ENCODE peak calls at places on chromosome 13, in eight cellular contexts. One of them, this sample, is unnamed.

GRCh38 chr13:20033486-20033885 is 75.0 kb downstream of the ZMYM2 start:
- DNase-seq in CD8-positive, alpha-beta memory T cell: no peak
- DNase-seq in stimulated activated CD8-positive, alpha-beta memory T cell treated with anti-CD3 and anti-CD28 coated beads, Interleukin-15, amount 100 ng/mL, for 24 hours: no peak
- DNase-seq in NCI-H1105: no peak
- DNase-seq in frontal cortex: no peak
- DNase-seq in activated naive CD8-positive, alpha-beta T cell treated with anti-CD3 and anti-CD28 coated beads, Interleukin-2, amount 50 U/mL, for 24 hours: no peak
- DNase-seq in HT-29: no peak
- DNase-seq in T-helper 2 cell: no peak
- DNase-seq in this sample: no peak

GRCh38 chr13:96053003-96053703 is at the start of gene UGGT2:
- DNase-seq in frontal cortex: peak
- DNase-seq in stimulated activated CD8-positive, alpha-beta memory T cell treated with anti-CD3 and anti-CD28 coated beads, Interleukin-15, amount 100 ng/mL, for 24 hours: no peak
- DNase-seq in HT-29: peak
- DNase-seq in activated naive CD8-positive, alpha-beta T cell treated with anti-CD3 and anti-CD28 coated beads, Interleukin-2, amount 50 U/mL, for 24 hours: peak
- DNase-seq in NCI-H1105: peak
- DNase-seq in T-helper 2 cell: no peak
- DNase-seq in CD8-positive, alpha-beta memory T cell: no peak
- DNase-seq in this sample: peak

GRCh38 chr13:70339738-70340137 is 231.5 kb upstream of the KLHL1 start:
- DNase-seq in NCI-H1105: no peak
- DNase-seq in HT-29: peak
- DNase-seq in frontal cortex: no peak
- DNase-seq in stimulated activated CD8-positive, alpha-beta memory T cell treated with anti-CD3 and anti-CD28 coated beads, Interleukin-15, amount 100 ng/mL, for 24 hours: no peak
- DNase-seq in CD8-positive, alpha-beta memory T cell: no peak
- DNase-seq in activated naive CD8-positive, alpha-beta T cell treated with anti-CD3 and anti-CD28 coated beads, Interleukin-2, amount 50 U/mL, for 24 hours: no peak
- DNase-seq in T-helper 2 cell: no peak
- DNase-seq in this sample: no peak

GRCh38 chr13:29429496-29429895 is 166.0 kb downstream of the SLC7A1 start:
- DNase-seq in stimulated activated CD8-positive, alpha-beta memory T cell treated with anti-CD3 and anti-CD28 coated beads, Interleukin-15, amount 100 ng/mL, for 24 hours: no peak
- DNase-seq in T-helper 2 cell: no peak
- DNase-seq in NCI-H1105: no peak
- DNase-seq in frontal cortex: no peak
- DNase-seq in activated naive CD8-positive, alpha-beta T cell treated with anti-CD3 and anti-CD28 coated beads, Interleukin-2, amount 50 U/mL, for 24 hours: no peak
- DNase-seq in HT-29: no peak
- DNase-seq in CD8-positive, alpha-beta memory T cell: no peak
- DNase-seq in this sample: no peak

GRCh38 chr13:48526269-48526668 is 6.6 kb downstream of the RCBTB2 start:
- DNase-seq in CD8-positive, alpha-beta memory T cell: no peak
- DNase-seq in HT-29: no peak
- DNase-seq in activated naive CD8-positive, alpha-beta T cell treated with anti-CD3 and anti-CD28 coated beads, Interleukin-2, amount 50 U/mL, for 24 hours: no peak
- DNase-seq in T-helper 2 cell: no peak
- DNase-seq in NCI-H1105: no peak
- DNase-seq in stimulated activated CD8-positive, alpha-beta memory T cell treated with anti-CD3 and anti-CD28 coated beads, Interleukin-15, amount 100 ng/mL, for 24 hours: no peak
- DNase-seq in frontal cortex: no peak
- DNase-seq in this sample: no peak

GRCh38 chr13:59247166-59247565 is 916.6 kb downstream of the DIAPH3 start:
- DNase-seq in CD8-positive, alpha-beta memory T cell: no peak
- DNase-seq in stimulated activated CD8-positive, alpha-beta memory T cell treated with anti-CD3 and anti-CD28 coated beads, Interleukin-15, amount 100 ng/mL, for 24 hours: no peak
- DNase-seq in NCI-H1105: peak
- DNase-seq in HT-29: peak
- DNase-seq in activated naive CD8-positive, alpha-beta T cell treated with anti-CD3 and anti-CD28 coated beads, Interleukin-2, amount 50 U/mL, for 24 hours: no peak
- DNase-seq in T-helper 2 cell: no peak
- DNase-seq in frontal cortex: peak
- DNase-seq in this sample: no peak

GRCh38 chr13:113083402-113084061 is 22.1 kb upstream of the F7 start:
- DNase-seq in frontal cortex: peak
- DNase-seq in stimulated activated CD8-positive, alpha-beta memory T cell treated with anti-CD3 and anti-CD28 coated beads, Interleukin-15, amount 100 ng/mL, for 24 hours: no peak
- DNase-seq in HT-29: no peak
- DNase-seq in CD8-positive, alpha-beta memory T cell: no peak
- DNase-seq in NCI-H1105: peak
- DNase-seq in activated naive CD8-positive, alpha-beta T cell treated with anti-CD3 and anti-CD28 coated beads, Interleukin-2, amount 50 U/mL, for 24 hours: no peak
- DNase-seq in T-helper 2 cell: no peak
- DNase-seq in this sample: no peak

GRCh38 chr13:19767966-19768365 is 14.8 kb downstream of the PSPC1 start:
- DNase-seq in T-helper 2 cell: no peak
- DNase-seq in stimulated activated CD8-positive, alpha-beta memory T cell treated with anti-CD3 and anti-CD28 coated beads, Interleukin-15, amount 100 ng/mL, for 24 hours: no peak
- DNase-seq in activated naive CD8-positive, alpha-beta T cell treated with anti-CD3 and anti-CD28 coated beads, Interleukin-2, amount 50 U/mL, for 24 hours: no peak
- DNase-seq in CD8-positive, alpha-beta memory T cell: no peak
- DNase-seq in NCI-H1105: no peak
- DNase-seq in HT-29: no peak
- DNase-seq in frontal cortex: no peak
- DNase-seq in this sample: no peak

GRCh38 chr13:102400619-102401125 is 1.2 kb downstream of the FGF14 start:
- DNase-seq in activated naive CD8-positive, alpha-beta T cell treated with anti-CD3 and anti-CD28 coated beads, Interleukin-2, amount 50 U/mL, for 24 hours: peak
- DNase-seq in HT-29: no peak
- DNase-seq in stimulated activated CD8-positive, alpha-beta memory T cell treated with anti-CD3 and anti-CD28 coated beads, Interleukin-15, amount 100 ng/mL, for 24 hours: no peak
- DNase-seq in CD8-positive, alpha-beta memory T cell: no peak
- DNase-seq in frontal cortex: no peak
- DNase-seq in T-helper 2 cell: no peak
- DNase-seq in NCI-H1105: no peak
- DNase-seq in this sample: no peak

GRCh38 chr13:40813662-40814454 is 24.4 kb downstream of the SLC25A15 start:
- DNase-seq in T-helper 2 cell: no peak
- DNase-seq in CD8-positive, alpha-beta memory T cell: no peak
- DNase-seq in stimulated activated CD8-positive, alpha-beta memory T cell treated with anti-CD3 and anti-CD28 coated beads, Interleukin-15, amount 100 ng/mL, for 24 hours: no peak
- DNase-seq in frontal cortex: no peak
- DNase-seq in NCI-H1105: no peak
- DNase-seq in activated naive CD8-positive, alpha-beta T cell treated with anti-CD3 and anti-CD28 coated beads, Interleukin-2, amount 50 U/mL, for 24 hours: no peak
- DNase-seq in HT-29: peak
- DNase-seq in this sample: no peak

GRCh38 chr13:49711218-49711863 is 20.1 kb upstream of the EBPL start:
- DNase-seq in activated naive CD8-positive, alpha-beta T cell treated with anti-CD3 and anti-CD28 coated beads, Interleukin-2, amount 50 U/mL, for 24 hours: no peak
- DNase-seq in frontal cortex: no peak
- DNase-seq in HT-29: peak
- DNase-seq in CD8-positive, alpha-beta memory T cell: no peak
- DNase-seq in stimulated activated CD8-positive, alpha-beta memory T cell treated with anti-CD3 and anti-CD28 coated beads, Interleukin-15, amount 100 ng/mL, for 24 hours: no peak
- DNase-seq in T-helper 2 cell: no peak
- DNase-seq in NCI-H1105: no peak
- DNase-seq in this sample: no peak

GRCh38 chr13:40438999-40439797 is 227.2 kb downstream of the FOXO1 start:
- DNase-seq in frontal cortex: no peak
- DNase-seq in T-helper 2 cell: no peak
- DNase-seq in activated naive CD8-positive, alpha-beta T cell treated with anti-CD3 and anti-CD28 coated beads, Interleukin-2, amount 50 U/mL, for 24 hours: peak
- DNase-seq in stimulated activated CD8-positive, alpha-beta memory T cell treated with anti-CD3 and anti-CD28 coated beads, Interleukin-15, amount 100 ng/mL, for 24 hours: no peak
- DNase-seq in HT-29: no peak
- DNase-seq in NCI-H1105: no peak
- DNase-seq in CD8-positive, alpha-beta memory T cell: no peak
- DNase-seq in this sample: no peak

GRCh38 chr13:72689181-72689696 is 38.2 kb downstream of the MZT1 start:
- DNase-seq in stimulated activated CD8-positive, alpha-beta memory T cell treated with anti-CD3 and anti-CD28 coated beads, Interleukin-15, amount 100 ng/mL, for 24 hours: no peak
- DNase-seq in frontal cortex: no peak
- DNase-seq in HT-29: no peak
- DNase-seq in NCI-H1105: no peak
- DNase-seq in CD8-positive, alpha-beta memory T cell: no peak
- DNase-seq in activated naive CD8-positive, alpha-beta T cell treated with anti-CD3 and anti-CD28 coated beads, Interleukin-2, amount 50 U/mL, for 24 hours: no peak
- DNase-seq in T-helper 2 cell: no peak
- DNase-seq in this sample: no peak

GRCh38 chr13:30907167-30907761 is 1.2 kb downstream of the MEDAG start:
- DNase-seq in stimulated activated CD8-positive, alpha-beta memory T cell treated with anti-CD3 and anti-CD28 coated beads, Interleukin-15, amount 100 ng/mL, for 24 hours: no peak
- DNase-seq in T-helper 2 cell: no peak
- DNase-seq in activated naive CD8-positive, alpha-beta T cell treated with anti-CD3 and anti-CD28 coated beads, Interleukin-2, amount 50 U/mL, for 24 hours: no peak
- DNase-seq in CD8-positive, alpha-beta memory T cell: no peak
- DNase-seq in frontal cortex: no peak
- DNase-seq in HT-29: no peak
- DNase-seq in NCI-H1105: no peak
- DNase-seq in this sample: no peak

This sample was measured in progenitor cell of endocrine pancreas.